ENCODE peak calls at places on chromosomes 12 and 14, in seven cellular contexts. R is K562, J is H1, M is SK-N-SH, K is HCT116, A is HepG2, U is GM12878. I is an unnamed sample.

GRCh38 chr14:94489336-94489735 is 13.3 kb upstream of the SERPINA9 start:
- DNase-seq in R (no peak), J (no peak), M (no peak), K (no peak), A (no peak), U (no peak), I (no peak)

GRCh38 chr12:131353826-131354225 is 357.1 kb upstream of the SFSWAP start:
- DNase-seq in R (no peak), J (no peak), M (no peak), K (no peak), A (no peak), U (no peak), I (no peak)

GRCh38 chr12:132506730-132507538 is 17.0 kb downstream of the FBRSL1 start:
- DNase-seq in R (peak), J (no peak), M (peak), K (no peak), A (no peak), U (no peak), I (no peak)

GRCh38 chr14:70782361-70782760 is 27.0 kb downstream of the MAP3K9 start:
- DNase-seq in R (no peak), J (no peak), M (no peak), K (no peak), A (no peak), U (no peak), I (no peak)

GRCh38 chr14:94394594-94395305 is 6.3 kb upstream of the SERPINA1 start:
- DNase-seq in R (no peak), J (no peak), M (no peak), K (no peak), A (peak), U (no peak), I (peak)

GRCh38 chr12:57869919-57870318 is 23.4 kb upstream of the CTDSP2 start:
- DNase-seq in R (no peak), J (no peak), M (no peak), K (no peak), A (no peak), U (no peak), I (no peak)

GRCh38 chr12:90858261-90858660 is 96.7 kb downstream of the CCER1 start:
- DNase-seq in R (no peak), J (no peak), M (no peak), K (no peak), A (peak), U (no peak), I (no peak)

GRCh38 chr14:95695051-95695450 is 8.8 kb downstream of the TCL1B start:
- DNase-seq in R (no peak), J (no peak), M (no peak), K (no peak), A (no peak), U (no peak), I (no peak)

GRCh38 chr12:19431407-19432308 is 7.6 kb upstream of the AEBP2 start:
- DNase-seq in R (no peak), J (no peak), M (no peak), K (no peak), A (no peak), U (peak), I (peak)

DNA sequence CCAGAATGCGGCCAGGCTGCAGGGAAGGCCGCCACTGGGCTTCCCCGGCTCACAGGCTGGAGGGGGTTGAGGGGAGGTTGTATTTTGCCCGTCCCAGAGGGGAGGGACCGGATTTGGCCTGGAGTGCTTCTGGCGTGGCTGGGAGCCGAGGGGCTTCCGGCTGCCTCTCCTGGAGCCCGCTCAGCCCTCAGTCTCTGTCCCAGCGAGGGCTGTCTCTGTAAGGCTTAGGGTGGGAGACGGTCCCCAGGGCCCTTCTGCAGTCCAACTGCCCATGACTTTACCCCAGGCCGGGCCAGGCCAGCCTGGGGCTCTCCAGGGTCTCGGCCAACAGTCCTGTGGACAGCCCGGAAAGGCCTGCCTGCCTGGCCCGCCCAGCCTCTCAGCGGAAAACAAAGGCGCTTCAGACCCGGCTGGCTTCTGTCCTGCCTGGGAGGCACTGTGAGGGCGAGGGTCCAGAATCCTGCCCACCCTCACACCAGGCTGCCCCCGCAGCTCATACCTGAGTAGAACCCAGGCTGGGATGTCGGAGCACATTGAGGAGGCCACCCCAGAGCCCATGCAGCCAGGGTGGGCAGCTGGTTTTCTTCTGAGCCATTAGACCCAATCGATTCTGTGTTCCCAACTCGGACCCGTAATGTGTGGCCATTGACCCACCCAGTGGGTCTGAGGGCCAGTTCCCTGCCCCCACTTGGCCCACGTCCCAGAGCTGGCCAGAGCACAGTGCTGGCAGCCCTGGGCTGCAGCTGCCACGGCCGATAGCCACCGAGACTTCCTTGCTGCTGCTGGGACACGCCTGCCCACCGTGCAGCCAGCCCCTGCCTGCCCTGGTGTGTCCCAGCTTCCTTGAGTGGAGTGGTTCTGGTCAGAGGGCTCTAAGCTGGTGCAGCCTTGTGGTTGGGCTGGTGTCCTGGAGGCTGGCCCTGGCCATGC is 1.6 kb downstream of the CRIP2 start:
- DNase-seq in R (no peak), J (no peak), M (peak), K (no peak), A (peak), U (no peak), I (peak)
- TF ChIP-seq JUND in R (no peak), J (no peak), M (no peak), K (no peak), A (no peak), U (no peak), I (no peak)

GRCh38 chr14:80415636-80416035 is 204.3 kb upstream of the DIO2 start:
- DNase-seq in R (no peak), J (no peak), M (no peak), K (no peak), A (no peak), U (no peak), I (no peak)
- TF ChIP-seq JUND in R (no peak), J (no peak), M (no peak), K (no peak), A (no peak), U (no peak), I (no peak)

GRCh38 chr12:12890815-12891645 is at the start of gene GPRC5A:
- DNase-seq in R (peak), J (no peak), M (peak), K (peak), A (peak), U (no peak), I (no peak)

GRCh38 chr12:12891646-12892355 is 439 bp downstream of the GPRC5A start:
- DNase-seq in R (no peak), J (no peak), M (no peak), K (no peak), A (no peak), U (no peak), I (no peak)

GRCh38 chr12:12890492-12890814 is 909 bp upstream of the GPRC5A start:
- DNase-seq in R (no peak), J (no peak), M (peak), K (no peak), A (no peak), U (no peak), I (no peak)

GRCh38 chr12:12893438-12893837 is 2.1 kb downstream of the GPRC5A start:
- DNase-seq in R (no peak), J (no peak), M (no peak), K (no peak), A (no peak), U (no peak), I (no peak)

DNA sequence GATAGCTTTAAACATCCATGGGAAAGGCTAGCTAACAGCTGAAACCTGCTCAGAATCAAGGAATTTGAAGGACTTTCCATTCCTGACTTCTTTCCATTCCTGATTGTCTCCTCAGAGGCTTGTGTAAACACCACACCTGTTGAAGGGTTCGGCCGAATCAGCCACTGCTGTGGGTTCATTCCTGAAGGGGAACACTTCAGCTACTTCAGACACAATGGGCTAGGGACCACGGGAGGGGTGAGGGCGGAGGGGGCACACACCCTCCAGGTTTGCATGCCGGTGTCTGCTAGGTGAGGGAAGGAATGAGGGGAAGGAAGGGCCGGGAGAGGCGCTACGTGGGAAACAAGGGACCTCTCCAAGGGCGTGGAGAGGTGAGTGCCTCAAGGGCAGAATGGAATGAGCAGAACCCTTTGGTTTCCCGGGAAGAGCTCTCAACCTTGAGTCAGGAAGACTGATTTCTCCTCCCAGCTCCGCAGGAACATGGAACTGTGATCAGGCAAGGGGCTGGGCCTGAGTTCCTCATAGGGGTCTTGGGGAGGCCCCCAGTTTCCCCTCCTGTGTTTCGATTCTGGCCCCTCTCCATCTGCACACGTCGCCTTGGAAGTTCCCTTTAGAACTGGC is 1.4 kb downstream of the GPRC5A start:
- DNase-seq in R (no peak), J (no peak), M (no peak), K (no peak), A (no peak), U (no peak), I (no peak)
- TF ChIP-seq JUND in R (no peak), J (no peak), M (no peak), K (no peak), A (no peak), U (no peak), I (no peak)

DNA sequence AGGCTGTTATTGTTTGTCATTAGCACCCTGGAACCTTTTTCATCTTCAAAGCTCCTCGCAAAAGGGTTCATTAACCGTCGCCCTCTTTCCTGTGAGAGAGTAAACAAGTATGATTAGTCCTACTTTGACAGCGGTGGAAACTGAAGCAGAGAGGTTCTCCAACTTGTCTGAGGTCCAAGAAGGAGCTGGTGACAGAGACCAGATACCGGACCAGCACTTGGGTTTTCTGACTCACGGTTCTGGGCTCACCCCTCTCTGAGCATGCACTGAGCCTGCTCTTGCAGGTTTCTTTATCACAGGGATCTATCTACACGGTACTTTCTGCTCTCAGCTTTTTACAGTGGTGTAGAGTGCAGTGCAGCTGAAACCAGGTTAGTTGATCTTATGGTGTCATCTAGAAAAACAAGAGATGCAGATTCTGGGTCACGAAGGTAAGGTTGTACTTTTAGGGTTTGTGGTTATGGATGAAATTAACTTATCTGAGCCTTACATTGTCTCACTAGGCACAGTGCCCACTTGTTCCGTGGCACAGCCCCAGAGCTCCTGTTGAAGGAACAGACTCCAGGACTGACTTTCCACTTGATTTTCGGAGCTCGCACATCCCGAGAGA is 62.1 kb downstream of the PPP2R5C start:
- DNase-seq in R (no peak), J (no peak), M (no peak), K (no peak), A (no peak), U (peak), I (peak)
- TF ChIP-seq JUND in R (no peak), J (no peak), M (no peak), K (no peak), A (no peak), U (no peak), I (no peak)

GRCh38 chr12:21183721-21184275 is 52.8 kb downstream of the SLCO1B1 start:
- DNase-seq in R (no peak), J (no peak), M (no peak), K (no peak), A (no peak), U (no peak), I (no peak)
- TF ChIP-seq JUND in R (no peak), J (no peak), M (no peak), K (no peak), A (no peak), U (no peak), I (no peak)

DNA sequence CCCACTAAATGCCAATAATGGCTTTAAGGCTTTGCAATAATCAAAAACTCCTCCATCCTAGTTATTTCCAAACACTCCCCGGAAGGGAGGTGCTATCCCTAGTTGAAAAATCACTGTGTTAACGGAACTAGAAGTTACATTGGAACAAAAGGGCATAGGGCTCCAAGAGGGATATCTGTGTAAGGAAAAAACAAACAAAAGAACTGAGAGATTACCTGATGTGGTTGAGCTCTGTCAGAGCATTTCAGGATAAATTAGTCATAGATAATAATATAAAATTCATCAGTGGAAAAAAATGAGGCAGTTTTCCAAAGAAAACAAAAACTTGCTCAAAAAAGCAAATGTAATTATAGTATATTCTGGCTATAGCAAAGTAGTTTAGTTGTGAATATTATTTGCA is 27.4 kb upstream of the PAPLN start:
- DNase-seq in R (no peak), J (no peak), M (no peak), K (no peak), A (no peak), U (no peak), I (no peak)
- TF ChIP-seq JUND in R (no peak), J (no peak), M (no peak), K (no peak), A (no peak), U (no peak), I (no peak)

DNA sequence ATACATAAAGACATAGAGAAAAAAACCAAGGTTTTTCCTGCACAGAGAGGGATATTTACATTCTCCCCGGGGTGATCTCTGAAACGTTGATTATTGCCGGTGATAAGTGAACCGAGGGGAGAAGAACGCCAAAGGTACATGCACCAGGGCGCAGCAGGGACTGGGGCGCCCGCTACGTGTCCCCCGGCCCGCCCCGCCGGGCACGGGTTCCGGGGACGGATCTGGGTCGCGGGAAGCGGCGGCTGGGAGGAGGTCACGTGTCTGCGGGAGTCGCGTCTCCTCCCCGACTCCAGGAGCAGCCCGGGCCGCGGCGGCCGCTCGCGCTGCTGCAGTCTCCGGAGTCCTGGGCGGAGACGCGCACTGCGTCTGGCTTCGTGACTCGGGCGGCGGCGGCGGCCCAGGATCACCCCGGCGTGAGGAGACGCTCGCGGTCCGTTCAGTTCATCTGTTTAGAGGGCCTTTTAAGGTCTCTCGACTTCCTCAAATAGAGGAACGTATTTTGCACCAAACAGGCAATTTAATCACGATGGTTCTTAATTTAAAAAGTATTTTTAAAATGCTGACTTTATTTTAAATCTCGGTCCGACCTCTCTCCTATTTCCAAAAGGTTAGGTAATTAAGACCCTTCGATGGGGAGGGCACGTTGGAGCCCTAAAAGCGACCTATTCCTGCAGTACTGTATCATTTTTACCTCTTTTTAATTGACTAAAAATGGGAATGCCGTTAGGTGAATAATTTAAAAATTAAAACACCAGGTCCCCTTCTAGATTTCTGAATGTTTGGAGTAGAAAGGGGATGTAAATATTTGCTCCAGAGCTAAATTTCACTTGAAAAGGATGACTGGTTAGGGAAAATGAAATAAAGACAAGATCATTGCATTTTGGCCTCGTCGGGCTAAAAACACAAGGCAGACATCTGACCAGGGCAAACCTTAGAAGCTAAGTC is 1.8 kb upstream of the BHLHE41 start:
- DNase-seq in R (peak), J (no peak), M (peak), K (no peak), A (peak), U (no peak), I (peak)
- TF ChIP-seq JUND in R (no peak), J (no peak), M (no peak), K (no peak), A (no peak), U (no peak), I (no peak)

DNA sequence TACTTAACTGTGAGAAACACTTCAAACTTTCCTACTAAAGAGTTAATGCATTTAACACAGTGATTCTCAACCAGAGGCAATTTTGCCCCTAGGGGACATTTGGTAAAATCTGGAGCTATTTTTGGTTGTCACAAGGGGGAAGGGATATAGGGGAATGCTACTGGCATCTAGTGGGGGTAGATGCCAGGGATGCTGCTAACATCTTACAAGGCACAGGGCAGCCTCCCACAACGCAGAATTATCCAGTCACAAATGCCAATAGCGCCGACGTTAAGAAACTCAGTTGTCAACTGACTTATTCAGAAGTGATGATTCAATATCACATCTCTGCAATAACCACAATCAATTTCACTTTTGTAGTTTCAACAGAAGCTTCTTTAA is 2.0 kb downstream of the EEA1 start:
- DNase-seq in R (no peak), J (no peak), M (peak), K (no peak), A (peak), U (peak), I (no peak)
- TF ChIP-seq JUND in R (no peak), J (no peak), M (no peak), K (no peak), A (no peak), U (no peak), I (no peak)

GRCh38 chr12:52691076-52691764 is 11.0 kb upstream of the KRT1 start:
- DNase-seq in R (peak), J (no peak), M (peak), K (no peak), A (no peak), U (no peak), I (no peak)
- TF ChIP-seq JUND in R (no peak), J (no peak), M (no peak), K (no peak), A (no peak), U (no peak), I (no peak)

GRCh38 chr14:57299511-57299910 is 30.7 kb downstream of the AP5M1 start:
- DNase-seq in R (no peak), J (no peak), M (no peak), K (no peak), A (no peak), U (no peak), I (no peak)
- TF ChIP-seq JUND in R (no peak), J (no peak), M (no peak), K (no peak), A (no peak), U (no peak), I (no peak)